ENCODE peak calls at places on chromosome 5, in five cellular contexts. Q is HFFc6, A is coronary artery, N is adrenal gland, Z is heart left ventricle. K is an unnamed sample.

GRCh38 chr5:40441733-40442132 is 238.0 kb upstream of the PTGER4 start:
- DNase-seq in N (no peak), Q (no peak), A (no peak), Z (no peak), K (no peak)

GRCh38 chr5:107743357-107744000 is 72.7 kb upstream of the EFNA5 start:
- DNase-seq in N (no peak), Q (peak), Z (no peak), A (no peak), K (no peak)

GRCh38 chr5:10756539-10756938 is 4.5 kb downstream of the DAP start:
- DNase-seq in Q (peak), N (no peak), Z (no peak), A (no peak), K (no peak)

GRCh38 chr5:168008555-168008954 is 282.9 kb upstream of the WWC1 start:
- DNase-seq in Z (no peak), A (no peak), Q (no peak), N (no peak), K (no peak)

GRCh38 chr5:36573441-36573840 is 33.0 kb upstream of the SLC1A3 start:
- DNase-seq in Z (no peak), Q (peak), N (no peak), A (no peak), K (no peak)

GRCh38 chr5:163773181-163773580 is 267.8 kb downstream of the MAT2B start:
- DNase-seq in Z (no peak), A (no peak), Q (no peak), N (no peak), K (no peak)

GRCh38 chr5:149002053-149002452 is 60.8 kb downstream of the SH3TC2 start:
- DNase-seq in A (no peak), Q (peak), Z (peak), N (no peak), K (no peak)

GRCh38 chr5:5017827-5018559 is 122.1 kb upstream of the ADAMTS16 start:
- DNase-seq in N (no peak), Q (peak), A (no peak), Z (no peak), K (no peak)

GRCh38 chr5:178068293-178068692 is 45.0 kb upstream of the N4BP3 start:
- DNase-seq in N (no peak), A (no peak), Z (no peak), Q (no peak), K (peak)

GRCh38 chr5:32443145-32443540 is 1.4 kb downstream of the ZFR start:
- DNase-seq in A (no peak), Z (no peak), Q (no peak), N (no peak), K (no peak)

GRCh38 chr5:159504857-159505304 is 174.6 kb upstream of the IL12B start:
- DNase-seq in Q (peak), N (peak), Z (peak), A (no peak), K (no peak)

GRCh38 chr5:122056913-122057312 is 21.1 kb downstream of the LOX start:
- DNase-seq in Q (no peak), N (no peak), A (no peak), Z (no peak), K (no peak)

GRCh38 chr5:65812648-65813047 is 90.6 kb downstream of the NLN start:
- DNase-seq in Z (no peak), N (no peak), Q (no peak), A (no peak), K (no peak)

GRCh38 chr5:138385660-138386059 is 33.2 kb downstream of the KDM3B start:
- DNase-seq in N (no peak), A (no peak), Z (no peak), Q (no peak), K (no peak)

GRCh38 chr5:157870837-157871834 is 12.2 kb upstream of the CLINT1 start:
- DNase-seq in Z (no peak), A (no peak), N (no peak), Q (peak), K (no peak)

GRCh38 chr5:94072116-94072515 is 330.7 kb upstream of the POU5F2 start:
- DNase-seq in N (no peak), Z (no peak), A (no peak), Q (no peak), K (no peak)

GRCh38 chr5:14185336-14186131 is 42.4 kb downstream of the TRIO start:
- DNase-seq in N (no peak), Z (no peak), A (no peak), Q (peak), K (no peak)

GRCh38 chr5:112968411-112969106 is 8.0 kb upstream of the DCP2 start:
- DNase-seq in Q (no peak), N (no peak), Z (no peak), A (no peak), K (no peak)

GRCh38 chr5:179260324-179261070 is 84.8 kb downstream of the ADAMTS2 start:
- DNase-seq in Z (no peak), Q (no peak), N (no peak), A (no peak), K (no peak)

GRCh38 chr5:78475370-78475769 is 115.0 kb downstream of the SCAMP1 start:
- DNase-seq in A (no peak), Z (no peak), N (no peak), Q (no peak), K (no peak)

GRCh38 chr5:59791131-59791485 is 102.4 kb downstream of the PDE4D start:
- DNase-seq in N (no peak), Q (no peak), Z (no peak), A (no peak), K (no peak)

GRCh38 chr5:108432024-108432423 is 50.1 kb upstream of the FBXL17 start:
- DNase-seq in Z (no peak), A (no peak), Q (peak), N (no peak), K (no peak)

GRCh38 chr5:82991678-82992323 is 85.4 kb downstream of the TMEM167A start:
- DNase-seq in N (no peak), Q (no peak), Z (no peak), A (no peak), K (no peak)

GRCh38 chr5:178992291-178992895 is 2.7 kb downstream of the GRM6 start:
- DNase-seq in A (no peak), Z (no peak), N (no peak), Q (no peak), K (no peak)

GRCh38 chr5:176806137-176806536 is 4.2 kb upstream of the UNC5A start:
- DNase-seq in N (no peak), Z (no peak), A (no peak), Q (peak), K (no peak)

GRCh38 chr5:77065256-77065655 is 21.8 kb downstream of the ZBED3 start:
- DNase-seq in A (no peak), Q (no peak), Z (no peak), N (no peak), K (no peak)

GRCh38 chr5:148969291-148969690 is 93.6 kb downstream of the SH3TC2 start:
- DNase-seq in Z (no peak), Q (peak), A (no peak), N (no peak), K (no peak)

GRCh38 chr5:58019614-58020013 is 440.3 kb downstream of the PLK2 start:
- DNase-seq in A (no peak), Q (no peak), Z (peak), N (peak), K (no peak)

GRCh38 chr5:107284822-107285510 is 385.8 kb downstream of the EFNA5 start:
- DNase-seq in Q (no peak), Z (no peak), A (no peak), N (no peak), K (no peak)

GRCh38 chr5:78953092-78953800 is 31.9 kb downstream of the ARSB start:
- DNase-seq in Q (peak), N (no peak), Z (no peak), A (no peak), K (no peak)

GRCh38 chr5:141848771-141849370 is 29.3 kb downstream of the PCDH1 start:
- DNase-seq in A (peak), Q (peak), Z (peak), N (peak), K (no peak)

GRCh38 chr5:5384634-5385033 is 37.8 kb upstream of the ICE1 start:
- DNase-seq in A (no peak), Q (no peak), N (no peak), Z (no peak), K (no peak)

GRCh38 chr5:120683580-120683979 is 219.5 kb downstream of the PRR16 start:
- DNase-seq in Z (no peak), N (no peak), A (no peak), Q (peak), K (no peak)

GRCh38 chr5:58188287-58188651 is 271.6 kb downstream of the PLK2 start:
- DNase-seq in Q (peak), A (no peak), N (peak), Z (no peak), K (no peak)

GRCh38 chr5:142474426-142474825 is 149.6 kb upstream of the SPRY4 start:
- DNase-seq in N (no peak), Z (no peak), A (no peak), Q (no peak), K (no peak)

GRCh38 chr5:110757118-110757729 is 18.4 kb downstream of the SLC25A46 start:
- DNase-seq in N (peak), Q (peak), Z (no peak), A (no peak), K (no peak)

GRCh38 chr5:175539936-175540335 is 61.6 kb downstream of the SFXN1 start:
- DNase-seq in Q (no peak), Z (no peak), N (no peak), A (no peak), K (no peak)

GRCh38 chr5:126477281-126477680 is 54.1 kb downstream of the GRAMD2B start:
- DNase-seq in A (no peak), N (no peak), Q (no peak), Z (no peak), K (no peak)

GRCh38 chr5:51468196-51468595 is 84.9 kb downstream of the ISL1 start:
- DNase-seq in N (no peak), Q (peak), Z (no peak), A (no peak), K (no peak)
- TF ChIP-seq CTCF in N (no peak), Q (peak), Z (no peak), A (no peak), K (no peak)

DNA sequence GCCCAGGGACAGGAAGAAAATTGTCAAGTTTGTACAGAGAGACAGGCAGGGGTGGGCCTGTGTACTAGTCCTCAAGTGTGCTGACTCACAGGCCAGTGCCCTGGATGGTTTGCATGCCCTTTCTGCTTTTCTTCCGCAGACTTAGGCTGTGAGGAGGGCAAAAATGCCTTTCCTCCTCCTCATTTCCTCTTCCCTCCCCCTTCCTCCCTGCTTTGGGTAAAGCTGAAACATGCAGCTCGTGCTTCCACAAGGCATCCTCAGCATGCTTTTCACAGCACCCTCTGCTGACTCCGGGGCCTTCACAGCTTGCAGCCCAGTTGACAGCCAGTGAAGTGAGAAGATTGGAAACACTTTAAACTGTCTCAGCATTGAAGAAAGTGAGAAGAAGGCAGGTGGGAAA is 138.6 kb downstream of the GRIA1 start:
- DNase-seq in Z (no peak), Q (peak), A (peak), N (peak), K (no peak)
- TF ChIP-seq CTCF in Z (no peak), Q (peak), A (no peak), N (no peak), K (peak)

GRCh38 chr5:124040799-124041198 is 528.8 kb downstream of the CSNK1G3 start:
- DNase-seq in Z (peak), A (no peak), N (no peak), Q (no peak), K (no peak)

DNA sequence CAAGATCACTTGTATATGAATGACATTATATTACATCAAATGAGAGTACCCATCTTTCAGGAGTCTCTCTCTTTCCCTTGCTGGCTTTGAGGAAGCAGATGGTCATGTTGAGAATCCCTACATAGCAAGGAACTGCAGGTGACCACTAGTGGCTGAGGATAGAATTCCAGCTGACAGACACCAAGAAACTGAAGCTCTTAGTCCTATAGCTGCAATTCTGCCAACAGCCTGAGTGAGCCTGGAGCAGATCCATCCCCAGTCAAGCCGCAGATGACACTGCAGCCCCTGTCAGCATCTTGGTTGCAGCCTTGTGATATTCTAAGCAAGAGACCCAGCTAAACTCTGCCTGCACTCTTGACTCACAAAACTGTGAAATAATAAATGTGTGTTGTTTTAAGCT is 531.5 kb downstream of the CSNK1G3 start:
- DNase-seq in N (no peak), Q (no peak), A (no peak), Z (no peak), K (no peak)
- TF ChIP-seq CTCF in N (no peak), Q (no peak), A (no peak), Z (no peak), K (peak)

GRCh38 chr5:135162661-135163265 is 128.7 kb upstream of the PITX1 start:
- DNase-seq in A (no peak), N (no peak), Q (no peak), Z (no peak), K (no peak)
- TF ChIP-seq CTCF in A (no peak), N (no peak), Q (peak), Z (no peak), K (no peak)

GRCh38 chr5:174151579-174152181 is 106.2 kb downstream of the NSG2 start:
- DNase-seq in Q (no peak), A (peak), Z (no peak), N (no peak), K (no peak)

GRCh38 chr5:174147551-174147950 is 102.0 kb downstream of the NSG2 start:
- DNase-seq in A (no peak), N (no peak), Q (no peak), Z (no peak), K (no peak)

GRCh38 chr5:174145091-174145490 is 99.6 kb downstream of the NSG2 start:
- DNase-seq in A (no peak), Q (no peak), Z (no peak), N (no peak), K (no peak)

GRCh38 chr5:174145821-174146220 is 100.3 kb downstream of the NSG2 start:
- DNase-seq in Z (no peak), N (peak), Q (no peak), A (no peak), K (no peak)

DNA sequence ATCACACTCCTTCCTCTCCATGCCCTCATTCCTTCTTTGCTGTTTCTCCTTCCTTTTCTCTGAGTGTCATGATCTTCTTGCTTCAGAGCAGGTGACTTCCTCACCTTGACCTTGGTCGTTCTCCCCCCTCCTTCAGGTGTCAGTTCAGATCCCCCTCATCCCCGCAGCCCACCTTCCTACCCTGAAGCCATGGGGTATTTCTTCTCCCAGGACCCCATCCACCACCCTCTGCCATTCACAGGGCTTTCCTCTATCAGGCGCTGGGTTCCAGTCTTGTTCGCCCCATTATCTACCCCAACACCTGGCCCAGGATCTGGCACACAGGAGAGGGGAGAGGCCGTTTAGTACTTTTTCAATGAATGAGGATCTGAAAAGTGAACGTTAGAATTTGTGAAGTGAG is 101.0 kb downstream of the NSG2 start:
- DNase-seq in Z (no peak), N (no peak), Q (no peak), A (no peak), K (no peak)
- TF ChIP-seq CTCF in Z (no peak), N (no peak), Q (no peak), A (no peak), K (no peak)

GRCh38 chr5:124052201-124052600 is 540.2 kb downstream of the CSNK1G3 start:
- DNase-seq in N (no peak), Q (no peak), Z (no peak), A (no peak), K (no peak)
- TF ChIP-seq CTCF in N (no peak), Q (no peak), Z (no peak), A (no peak), K (no peak)

DNA sequence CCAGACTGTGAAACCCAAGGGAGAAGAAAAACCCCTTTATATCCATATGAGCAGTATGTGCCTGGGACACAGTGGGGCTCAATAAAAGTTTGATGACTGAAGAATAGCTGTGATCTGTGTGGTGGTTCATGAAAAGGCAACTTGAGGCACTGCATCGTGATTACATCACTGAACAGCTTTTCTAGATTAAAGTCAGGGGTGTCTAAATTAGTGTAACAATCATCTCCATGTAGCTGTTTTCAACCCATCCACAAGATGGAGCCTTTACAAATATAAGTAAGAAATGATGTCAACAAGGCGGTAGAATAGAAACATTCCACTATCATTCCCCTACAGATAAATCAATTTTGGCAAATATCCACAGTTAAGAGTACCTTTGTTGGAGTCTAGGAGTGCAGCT is 55.5 kb downstream of the PRRC1 start:
- DNase-seq in Q (no peak), Z (no peak), N (no peak), A (no peak), K (no peak)
- TF ChIP-seq CTCF in Q (peak), Z (peak), N (no peak), A (no peak), K (peak)